ENCODE peak calls at places on chromosomes 3 and 15, in seven cellular contexts. E, M, C, T, K, Z and B are unnamed samples.

GRCh38 chr3:99972380-99973104 is 141.8 kb downstream of the FILIP1L start:
- DNase-seq in T (no peak), E (no peak), C (no peak), K (no peak), Z (no peak), M (no peak), B (no peak)

GRCh38 chr3:151316267-151316991 is at the start of gene GPR87:
- DNase-seq in C (no peak), E (no peak), Z (peak; percentile 34), T (no peak), K (no peak), M (peak; percentile 78), B (no peak)

GRCh38 chr3:120013481-120013880 is 80.8 kb downstream of the GSK3B start:
- DNase-seq in T (no peak), K (no peak), E (no peak), M (peak; percentile 59), Z (no peak), C (no peak), B (no peak)

GRCh38 chr15:53573091-53573490 is 186.4 kb downstream of the WDR72 start:
- DNase-seq in E (no peak), M (no peak), Z (no peak), K (no peak), T (no peak), C (no peak), B (no peak)

GRCh38 chr3:139421034-139421433 is 31.6 kb upstream of the COPB2 start:
- DNase-seq in C (no peak), M (no peak), Z (no peak), K (no peak), E (no peak), T (no peak), B (no peak)

GRCh38 chr3:154101250-154101649 is 19.9 kb upstream of the ARHGEF26 start:
- DNase-seq in Z (no peak), M (no peak), C (no peak), E (no peak), K (no peak), T (no peak), B (no peak)

GRCh38 chr3:123728014-123728413 is 143.2 kb upstream of the HACD2 start:
- DNase-seq in E (no peak), K (no peak), M (peak; percentile 33), Z (no peak), C (no peak), T (no peak), B (no peak)

GRCh38 chr3:136070334-136070733 is 104.8 kb downstream of the PPP2R3A start:
- DNase-seq in T (no peak), E (no peak), C (no peak), M (peak; percentile 90), K (no peak), Z (no peak), B (no peak)

GRCh38 chr15:96171842-96172241 is 158.7 kb upstream of the NR2F2 start:
- DNase-seq in Z (peak; percentile 57), K (no peak), E (no peak), T (no peak), C (no peak), M (peak; percentile 54), B (no peak)

GRCh38 chr15:58545307-58546065 is 113.7 kb downstream of the LIPC start:
- DNase-seq in E (no peak), M (peak; percentile 83), K (no peak), C (no peak), T (no peak), Z (no peak), B (no peak)

GRCh38 chr3:194056731-194057415 is 79.1 kb upstream of the HES1 start:
- DNase-seq in T (no peak), M (no peak), C (no peak), Z (no peak), K (no peak), E (no peak), B (no peak)

GRCh38 chr3:4986175-4986610 is 7.0 kb downstream of the BHLHE40 start:
- DNase-seq in T (no peak), M (no peak), Z (no peak), K (no peak), E (no peak), C (no peak), B (no peak)

GRCh38 chr3:179063945-179064560 is 7.6 kb downstream of the ZMAT3 start:
- DNase-seq in M (peak; percentile 64), C (no peak), Z (no peak), K (no peak), E (no peak), T (no peak), B (no peak)

GRCh38 chr15:65259367-65259781 is 27.3 kb downstream of the PARP16 start:
- DNase-seq in C (no peak), Z (no peak), K (no peak), T (peak; percentile 49), E (no peak), M (no peak), B (peak; percentile 69)

GRCh38 chr15:49808341-49808740 is 187.5 kb downstream of the DTWD1 start:
- DNase-seq in T (no peak), E (no peak), M (no peak), K (no peak), Z (no peak), C (no peak), B (no peak)

GRCh38 chr3:158347966-158348365 is 223.0 kb upstream of the MLF1 start:
- DNase-seq in K (no peak), M (peak; percentile 73), E (no peak), Z (no peak), C (no peak), T (no peak), B (no peak)

GRCh38 chr15:42056934-42057743 is 36.3 kb upstream of the PLA2G4E start:
- DNase-seq in E (peak; percentile 89), C (peak; percentile 32), Z (peak; percentile 95), T (peak; percentile 73), K (peak; percentile 90), M (peak; percentile 66), B (peak; percentile 84)

GRCh38 chr15:72994778-72995177 is 57.5 kb upstream of the NEO1 start:
- DNase-seq in M (no peak), E (no peak), K (no peak), T (peak; percentile 24), C (no peak), Z (no peak), B (no peak)

GRCh38 chr3:31265646-31266423 is 266.9 kb upstream of the STT3B start:
- DNase-seq in T (no peak), C (no peak), K (no peak), M (no peak), E (no peak), Z (peak; percentile 13), B (no peak)

GRCh38 chr3:122668930-122669730 is 11.5 kb upstream of the PARP14 start:
- DNase-seq in M (peak; percentile 81), E (no peak), K (no peak), T (no peak), Z (no peak), C (no peak), B (no peak)

GRCh38 chr15:83449250-83449671 is 2.1 kb downstream of the SH3GL3 start:
- DNase-seq in Z (no peak), C (no peak), T (no peak), E (no peak), M (no peak), K (no peak), B (no peak)
- H3K4me3 ChIP-seq in Z (no peak overlapping the region), C (no peak overlapping the region), T (no peak overlapping the region), E (no peak overlapping the region), M (no peak overlapping the region), K (no peak overlapping the region), B (no peak overlapping the region)

GRCh38 chr15:39573287-39573686 is 7.6 kb upstream of the THBS1 start:
- DNase-seq in C (no peak), M (no peak), K (no peak), Z (no peak), E (no peak), T (no peak), B (no peak)

GRCh38 chr15:39574416-39574815 is 6.5 kb upstream of the THBS1 start:
- DNase-seq in M (no peak), T (no peak), E (no peak), Z (no peak), K (no peak), C (no peak), B (no peak)

GRCh38 chr15:39578851-39579486 is 1.9 kb upstream of the THBS1 start:
- DNase-seq in E (no peak), M (no peak), T (no peak), K (no peak), Z (peak; percentile 50), C (no peak), B (no peak)

GRCh38 chr15:39575180-39575579 is 5.7 kb upstream of the THBS1 start:
- DNase-seq in M (no peak), K (no peak), E (no peak), Z (no peak), T (no peak), C (no peak), B (no peak)

DNA sequence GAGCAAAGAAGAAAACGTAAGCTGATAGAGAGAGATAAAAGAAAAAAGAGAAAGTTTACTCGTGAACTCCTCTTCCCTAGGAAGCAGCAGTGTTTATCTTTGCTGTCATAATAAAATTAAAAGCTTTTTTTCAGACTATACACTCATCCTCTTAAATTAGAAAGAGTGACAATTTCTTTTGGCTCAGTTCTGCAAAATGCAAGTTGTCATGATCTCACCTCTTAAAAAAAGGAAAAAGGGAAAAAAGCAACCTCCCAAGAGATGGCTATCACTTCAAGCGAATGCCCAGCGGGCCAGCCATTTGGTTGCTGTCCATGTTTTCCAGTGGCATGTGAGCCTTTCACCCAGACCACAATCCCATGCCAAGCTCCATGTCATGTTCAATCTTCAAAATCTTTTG is 7.0 kb upstream of the THBS1 start:
- DNase-seq in Z (no peak), T (no peak), M (no peak), E (no peak), K (no peak), C (no peak), B (no peak)
- H3K4me3 ChIP-seq in Z (no peak overlapping the region), T (no peak overlapping the region), M (no peak overlapping the region), E (no peak overlapping the region), K (no peak overlapping the region), C (no peak overlapping the region), B (no peak overlapping the region)

GRCh38 chr15:78661001-78661400 is 20.0 kb upstream of the CHRNB4 start:
- DNase-seq in M (no peak), C (no peak), E (no peak), K (no peak), Z (no peak), T (no peak), B (no peak)
- H3K4me3 ChIP-seq in M (no peak overlapping the region), C (no peak overlapping the region), E (no peak overlapping the region), K (no peak overlapping the region), Z (no peak overlapping the region), T (no peak overlapping the region), B (no peak overlapping the region)

GRCh38 chr3:70608434-70608833 is 296.0 kb upstream of the MDFIC2 start:
- DNase-seq in M (no peak), K (no peak), Z (no peak), E (no peak), C (no peak), T (no peak), B (no peak)

GRCh38 chr3:70597312-70597711 is 284.9 kb upstream of the MDFIC2 start:
- DNase-seq in C (no peak), T (no peak), M (no peak), Z (no peak), E (no peak), K (no peak), B (no peak)

GRCh38 chr3:70606018-70606417 is 293.6 kb upstream of the MDFIC2 start:
- DNase-seq in K (no peak), M (peak; percentile 35), T (no peak), Z (no peak), E (no peak), C (no peak), B (no peak)

DNA sequence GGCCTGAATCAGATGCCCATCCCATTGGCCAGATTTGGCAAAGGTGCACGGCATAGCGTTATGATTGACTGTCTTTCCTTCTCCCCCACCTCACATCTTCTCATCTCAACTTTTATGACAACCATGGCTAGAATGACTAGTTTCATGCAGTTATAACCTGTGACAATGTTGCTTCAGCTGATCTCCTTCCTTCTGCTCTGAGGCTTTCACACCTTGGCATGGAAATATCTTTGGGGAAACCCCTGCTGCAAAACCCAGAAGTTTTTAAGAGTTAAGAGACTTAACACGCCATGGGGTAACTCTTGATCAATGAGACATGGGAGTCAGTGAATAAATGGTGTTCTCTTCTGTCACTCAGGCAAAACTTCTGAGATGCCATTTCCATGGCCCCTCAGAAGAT is 290.7 kb upstream of the MDFIC2 start:
- DNase-seq in M (no peak), K (no peak), E (no peak), T (no peak), C (no peak), Z (no peak), B (no peak)
- H3K4me3 ChIP-seq in M (no peak overlapping the region), K (no peak overlapping the region), E (no peak overlapping the region), T (no peak overlapping the region), C (no peak overlapping the region), Z (no peak overlapping the region), B (no peak overlapping the region)